ENCODE peak calls at places on chromosomes 4 and X, in four cellular contexts. F is BJ, T is uterus, E is IMR-90. X is an unnamed sample.

GRCh38 chr4:175092114-175092513 is 174.0 kb downstream of the ADAM29 start:
- DNase-seq in F (no peak), T (no peak), E (no peak), X (no peak)

GRCh38 chrX:140040397-140040796 is 75.1 kb upstream of the CXorf66 start:
- DNase-seq in F (no peak), T (no peak), E (no peak), X (peak; percentile 87)

GRCh38 chrX:9855536-9856320 is 69.5 kb downstream of the SHROOM2 start:
- DNase-seq in F (no peak), T (no peak), E (no peak), X (no peak)

GRCh38 chr4:69032847-69033638 is 63.2 kb upstream of the UGT2B7 start:
- DNase-seq in F (no peak), T (no peak), E (peak; percentile 15), X (no peak)

GRCh38 chr4:19850909-19851308 is 400.8 kb upstream of the SLIT2 start:
- DNase-seq in F (peak; percentile 16), T (no peak), E (peak; percentile 93), X (peak; percentile 26)

GRCh38 chrX:2498781-2499302 is 1.9 kb downstream of the DHRSX start:
- DNase-seq in F (no peak), T (no peak), E (peak; percentile 18), X (peak; percentile 46)

GRCh38 chrX:78105944-78106650 is 2.0 kb downstream of the PGK1 start:
- DNase-seq in F (no peak), T (no peak), E (no peak), X (no peak)

GRCh38 chr4:71784569-71785197 is 804 bp upstream of the GC start:
- DNase-seq in F (no peak), T (no peak), E (no peak), X (no peak)

GRCh38 chrX:96688789-96689188 is 4.1 kb downstream of the DIAPH2 start:
- DNase-seq in F (no peak), T (no peak), E (no peak), X (no peak)

GRCh38 chr4:788006-788635 is 37.8 kb downstream of the CPLX1 start:
- DNase-seq in F (no peak), T (no peak), E (no peak), X (no peak)

GRCh38 chr4:785332-786073 is 40.4 kb downstream of the CPLX1 start:
- DNase-seq in F (no peak), T (no peak), E (no peak), X (no peak)

GRCh38 chr4:787561-787981 is 38.4 kb downstream of the CPLX1 start:
- DNase-seq in F (no peak), T (no peak), E (no peak), X (no peak)

GRCh38 chr4:786074-786741 is 39.7 kb downstream of the CPLX1 start:
- DNase-seq in F (no peak), T (no peak), E (no peak), X (no peak)

DNA sequence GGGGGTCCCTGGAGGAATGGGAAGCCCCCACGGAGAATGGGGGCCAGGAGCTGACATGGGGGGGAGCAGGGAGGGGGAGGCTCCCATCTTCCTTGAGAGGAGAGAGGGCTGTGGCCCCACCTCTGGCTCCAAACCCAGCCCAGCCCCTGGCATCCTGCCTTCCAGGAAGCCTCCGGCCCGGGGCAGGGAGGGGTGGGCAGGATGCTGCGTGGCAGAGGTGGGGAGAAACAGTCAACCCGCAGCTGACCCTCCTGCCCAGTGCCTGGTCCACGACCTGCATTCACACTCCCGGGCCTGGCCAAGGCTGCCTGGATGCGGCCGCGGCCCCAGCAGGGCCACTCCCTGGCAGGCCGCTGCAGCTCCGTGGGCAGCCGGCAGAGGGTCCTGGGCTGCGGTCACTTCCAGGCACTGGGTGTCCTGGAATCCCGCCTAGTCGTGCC is 39.0 kb downstream of the CPLX1 start:
- DNase-seq in F (no peak), T (no peak), E (no peak), X (no peak)
- H3K27me3 ChIP-seq in F (peaks cover 8% of the 10 kb centered on the region), T (no peaks in the 10 kb centered on the region), E (peaks cover 53% of the 10 kb centered on the region), X (no peaks in the 10 kb centered on the region)

GRCh38 chr4:41747230-41748055 is 1.1 kb downstream of the PHOX2B start:
- DNase-seq in F (no peak), T (no peak), E (no peak), X (no peak)
- H3K27me3 ChIP-seq in F (peaks cover 71% of the 10 kb centered on the region), T (peaks cover 4% of the 10 kb centered on the region), E (peaks cover 96% of the 10 kb centered on the region), X (no peaks in the 10 kb centered on the region)

GRCh38 chr4:110616162-110617062 is 6.5 kb downstream of the PITX2 start:
- DNase-seq in F (no peak), T (no peak), E (no peak), X (no peak)
- H3K27me3 ChIP-seq in F (peaks cover 57% of the 10 kb centered on the region), T (peaks cover 41% of the 10 kb centered on the region), E (peaks cover 81% of the 10 kb centered on the region), X (no peaks in the 10 kb centered on the region)

DNA sequence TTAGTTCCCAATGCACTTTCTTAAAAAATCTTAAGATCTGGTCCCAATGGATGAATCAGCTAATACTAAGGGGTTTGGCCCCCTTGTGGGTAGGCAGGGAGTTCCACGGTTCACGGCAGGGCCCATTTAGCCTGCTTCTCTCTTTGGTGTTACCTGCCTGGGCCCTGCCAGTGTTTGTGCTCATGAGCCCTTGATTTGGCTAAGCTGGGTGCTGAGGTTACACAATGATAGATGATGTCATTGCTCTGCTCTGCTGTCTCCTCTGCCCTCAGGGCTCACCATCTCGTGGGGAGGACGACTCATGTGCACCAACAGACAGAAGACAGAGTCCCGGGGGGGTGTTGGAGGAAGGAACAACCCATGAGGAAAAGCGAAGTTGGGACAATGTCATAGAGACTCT is 24.4 kb downstream of the RTL5 start:
- DNase-seq in F (no peak), T (no peak), E (peak; percentile 41), X (peak; percentile 59)
- H3K27me3 ChIP-seq in F (no peaks in the 10 kb centered on the region), T (no peaks in the 10 kb centered on the region), E (peaks cover 61% of the 10 kb centered on the region), X (no peaks in the 10 kb centered on the region)

GRCh38 chr4:171812377-171813194 is 618 bp upstream of the GALNTL6 start:
- DNase-seq in F (no peak), T (no peak), E (no peak), X (no peak)
- H3K27me3 ChIP-seq in F (peaks cover 7% of the 10 kb centered on the region), T (no peaks in the 10 kb centered on the region), E (no peaks in the 10 kb centered on the region), X (peaks cover 14% of the 10 kb centered on the region)

DNA sequence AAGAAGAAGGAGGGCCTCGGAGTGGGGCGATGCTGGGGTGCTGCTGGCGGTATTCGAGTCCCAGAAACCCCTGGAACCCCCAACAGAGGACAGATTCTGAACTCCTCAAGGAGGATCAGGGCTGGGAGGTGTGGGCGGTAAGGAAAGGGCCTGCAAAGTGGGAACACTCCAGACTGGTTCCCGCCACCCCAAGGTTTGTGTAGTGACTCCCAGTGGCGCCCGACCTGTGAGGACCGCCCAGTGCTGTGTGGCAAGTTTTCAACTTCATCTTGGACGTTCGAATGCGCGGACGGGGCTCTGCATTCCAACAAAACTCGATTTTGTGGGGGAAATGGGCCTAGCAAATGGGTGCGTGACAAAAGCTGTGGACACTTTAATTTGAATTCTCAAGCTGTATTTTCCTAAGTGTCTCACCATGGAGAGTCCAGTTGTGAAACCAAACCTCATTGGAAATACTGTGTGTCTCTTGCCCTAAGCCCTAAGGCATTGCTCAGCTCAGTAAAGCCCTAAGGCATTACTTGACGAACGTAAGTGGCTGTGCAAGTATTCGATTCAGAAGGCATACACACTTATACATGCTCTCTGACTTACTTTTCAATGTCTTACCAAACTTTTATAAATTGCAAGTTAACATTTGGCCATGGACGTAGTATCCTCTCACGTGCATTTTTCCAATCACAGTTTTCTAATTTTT is 27.4 kb upstream of the XAGE1B start:
- DNase-seq in F (no peak), T (no peak), E (no peak), X (no peak)
- H3K27me3 ChIP-seq in F (no peaks in the 10 kb centered on the region), T (no peaks in the 10 kb centered on the region), E (peaks cover 11% of the 10 kb centered on the region), X (no peaks in the 10 kb centered on the region)